ENCODE peak calls at places on chromosomes 3 and 15, in four cellular contexts. V, D, I and A are unnamed samples.

GRCh38 chr3:55160241-55160877 is 232.5 kb upstream of the LRTM1 start:
- DNase-seq in V (peak; percentile 100), D (peak; percentile 91), I (peak; percentile 32), A (peak; percentile 99)

GRCh38 chr15:67997996-67998395 is 56.1 kb upstream of the PIAS1 start:
- DNase-seq in V (no peak), D (peak; percentile 30), I (no peak), A (peak; percentile 7)

GRCh38 chr3:141476033-141476432 is 10.8 kb upstream of the RASA2 start:
- DNase-seq in V (no peak), D (no peak), I (no peak), A (no peak)

GRCh38 chr3:133058243-133058642 is 20.1 kb downstream of the TMEM108 start:
- DNase-seq in V (no peak), D (no peak), I (no peak), A (no peak)

GRCh38 chr3:17810759-17811158 is 68.3 kb upstream of the TBC1D5 start:
- DNase-seq in V (no peak), D (peak; percentile 21), I (no peak), A (peak; percentile 41)

GRCh38 chr15:75809986-75810750 is 33.1 kb upstream of the UBE2Q2 start:
- DNase-seq in V (no peak), D (peak; percentile 48), I (no peak), A (no peak)

GRCh38 chr15:94277485-94277884 is 46.1 kb downstream of the MCTP2 start:
- DNase-seq in V (no peak), D (no peak), I (no peak), A (no peak)

GRCh38 chr3:50600141-50600753 is 11.3 kb downstream of the CISH start:
- DNase-seq in V (no peak), D (no peak), I (no peak), A (no peak)

GRCh38 chr3:149667576-149667975 is 9.8 kb upstream of the WWTR1 start:
- DNase-seq in V (no peak), D (no peak), I (no peak), A (no peak)

GRCh38 chr15:49692514-49693090 is 71.8 kb downstream of the DTWD1 start:
- DNase-seq in V (no peak), D (peak; percentile 23), I (no peak), A (no peak)

GRCh38 chr3:191894406-191894805 is 433.4 kb downstream of the PYDC2 start:
- DNase-seq in V (no peak), D (no peak), I (no peak), A (no peak)

GRCh38 chr3:157122116-157122515 is 37.8 kb downstream of the CCNL1 start:
- DNase-seq in V (peak; percentile 72), D (peak; percentile 94), I (no peak), A (no peak)

GRCh38 chr3:125240496-125240895 is 27.9 kb upstream of the SLC12A8 start:
- DNase-seq in V (no peak), D (peak; percentile 41), I (peak; percentile 49), A (no peak)

GRCh38 chr3:71310595-71311319 is 272.8 kb downstream of the FOXP1 start:
- DNase-seq in V (peak; percentile 16), D (peak; percentile 70), I (no peak), A (peak; percentile 44)

GRCh38 chr3:22980346-22980745 is 222.8 kb upstream of the UBE2E2 start:
- DNase-seq in V (no peak), D (peak; percentile 83), I (no peak), A (no peak)

GRCh38 chr3:150922611-150923010 is 17.4 kb upstream of the MINDY4B start:
- DNase-seq in V (no peak), D (peak; percentile 22), I (no peak), A (no peak)

GRCh38 chr3:67000006-67000405 is 1.9 kb downstream of the KBTBD8 start:
- DNase-seq in V (no peak), D (peak; percentile 20), I (no peak), A (no peak)

GRCh38 chr3:176916777-176917176 is 280.5 kb downstream of the TBL1XR1 start:
- DNase-seq in V (no peak), D (no peak), I (no peak), A (no peak)

GRCh38 chr3:48428863-48429415 is 947 bp downstream of the PLXNB1 start:
- DNase-seq in V (no peak), D (peak; percentile 20), I (no peak), A (no peak)

GRCh38 chr3:69930564-69930963 is 69.0 kb upstream of the SAMMSON start:
- DNase-seq in V (no peak), D (no peak), I (no peak), A (no peak)

GRCh38 chr15:55861115-55861514 is 118.2 kb upstream of the PRTG start:
- DNase-seq in V (no peak), D (no peak), I (no peak), A (no peak)

GRCh38 chr15:80582816-80583423 is 112.2 kb upstream of the ABHD17C start:
- DNase-seq in V (no peak), D (no peak), I (no peak), A (no peak)

GRCh38 chr3:101146946-101147345 is 153.7 kb upstream of the ABI3BP start:
- DNase-seq in V (no peak), D (peak; percentile 26), I (no peak), A (no peak)

GRCh38 chr3:99865321-99865720 is 47.7 kb downstream of the CMSS1 start:
- DNase-seq in V (no peak), D (peak; percentile 48), I (no peak), A (no peak)

GRCh38 chr3:51703026-51703775 is 3.7 kb upstream of the GRM2 start:
- DNase-seq in V (no peak), D (no peak), I (no peak), A (no peak)

GRCh38 chr15:30943654-30944335 is 40.1 kb downstream of the FAN1 start:
- DNase-seq in V (no peak), D (no peak), I (no peak), A (no peak)

GRCh38 chr3:29525254-29525881 is 244.5 kb downstream of the RBMS3 start:
- DNase-seq in V (peak; percentile 31), D (peak; percentile 94), I (no peak), A (peak; percentile 62)

GRCh38 chr3:102354818-102355515 is 79.8 kb upstream of the ZPLD1 start:
- DNase-seq in V (peak; percentile 28), D (peak; percentile 72), I (no peak), A (peak; percentile 4)

GRCh38 chr3:158725348-158725966 is 6.8 kb downstream of the RARRES1 start:
- DNase-seq in V (peak; percentile 98), D (peak; percentile 97), I (no peak), A (peak; percentile 97)

GRCh38 chr3:14605070-14605469 is 46.5 kb upstream of the CCDC174 start:
- DNase-seq in V (no peak), D (no peak), I (no peak), A (no peak)

GRCh38 chr3:14606663-14607339 is 44.8 kb upstream of the CCDC174 start:
- DNase-seq in V (no peak), D (no peak), I (no peak), A (no peak)

GRCh38 chr3:14602804-14603644 is 48.5 kb upstream of the CCDC174 start:
- DNase-seq in V (no peak), D (peak; percentile 17), I (no peak), A (no peak)

GRCh38 chr3:14605744-14606143 is 45.8 kb upstream of the CCDC174 start:
- DNase-seq in V (no peak), D (no peak), I (no peak), A (no peak)

DNA sequence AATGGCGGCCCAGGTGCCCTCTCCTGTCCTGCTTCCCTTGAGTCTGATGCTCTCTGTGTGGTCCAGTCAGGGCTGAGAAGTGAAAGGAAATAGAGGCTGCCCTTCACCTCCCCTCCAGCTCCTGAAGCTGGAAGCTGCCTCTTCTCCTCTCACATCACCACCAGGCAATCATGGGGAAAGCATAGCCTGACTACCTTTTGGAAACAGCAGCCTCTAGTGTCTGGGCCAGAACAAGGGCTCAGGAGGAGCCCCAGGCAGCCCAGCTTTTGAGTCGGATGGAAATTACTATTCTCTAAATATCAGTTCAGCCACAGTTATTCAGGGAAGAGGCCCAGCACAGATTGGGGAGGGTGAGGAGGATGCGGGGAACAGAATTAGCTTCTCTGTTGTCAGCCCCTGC is 43.3 kb upstream of the CCDC174 start:
- DNase-seq in V (no peak), D (no peak), I (no peak), A (no peak)
- TF ChIP-seq CTCF in V (no peak), D (no peak), I (no peak), A (peak; percentile 27)

DNA sequence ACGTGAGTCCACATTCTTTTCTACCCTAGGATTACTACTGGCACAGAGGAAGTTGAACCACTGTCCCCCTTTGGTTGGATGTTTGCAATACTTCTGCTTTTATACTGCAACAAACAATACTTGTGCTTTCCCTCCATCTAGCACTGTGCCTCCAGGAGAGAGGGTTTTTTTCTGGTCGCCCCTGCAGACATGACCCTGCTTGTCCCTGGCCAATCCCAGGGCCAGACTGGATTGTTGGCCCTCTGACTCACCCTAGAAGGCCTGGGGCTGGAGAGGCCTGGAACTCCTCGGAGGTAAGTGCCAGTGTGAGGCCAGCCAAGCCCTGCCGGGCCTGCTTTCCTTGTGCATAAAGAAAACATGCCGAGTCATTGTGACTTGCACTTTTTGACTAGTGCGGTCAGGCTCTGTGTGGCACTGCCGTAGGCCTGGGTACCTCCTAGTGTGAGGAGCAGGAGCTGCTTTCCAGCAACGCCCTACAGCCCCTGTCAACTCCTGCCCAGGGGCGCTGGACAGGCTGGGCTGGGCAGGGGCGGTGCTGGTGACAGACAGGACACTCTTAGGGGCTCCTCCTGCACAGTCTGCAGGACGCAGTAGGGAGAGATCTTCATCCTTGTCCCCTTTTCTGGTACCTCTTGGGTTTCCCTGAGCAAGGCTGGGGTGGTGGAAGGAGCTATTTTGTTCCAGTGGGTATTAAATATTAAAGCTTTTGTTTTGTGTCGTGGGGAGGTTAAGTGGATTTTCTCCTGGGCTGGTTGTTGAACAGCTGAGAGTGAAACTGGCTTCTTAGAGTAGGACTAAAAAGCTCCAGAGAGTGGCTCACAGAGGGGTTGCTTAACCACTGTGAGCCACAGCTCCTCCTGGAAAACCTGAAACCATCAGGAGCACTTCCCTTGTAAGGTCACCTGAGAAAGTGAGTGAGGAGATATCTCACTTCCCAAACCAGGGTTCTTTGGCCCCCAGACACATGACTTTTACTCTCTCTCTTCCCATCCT is 14.4 kb upstream of the TKT start:
- DNase-seq in V (peak; percentile 85), D (peak; percentile 96), I (peak; percentile 92), A (peak; percentile 97)
- H3K4me3 ChIP-seq in V (no peak overlapping the region), D (no peak overlapping the region), I (peak overlapping the region; percentile 12), A (no peak overlapping the region)

GRCh38 chr3:39185326-39185958 is 7.0 kb downstream of the XIRP1 start:
- DNase-seq in V (no peak), D (no peak), I (no peak), A (no peak)

GRCh38 chr3:39183231-39184080 is 8.9 kb downstream of the XIRP1 start:
- DNase-seq in V (no peak), D (no peak), I (no peak), A (no peak)

GRCh38 chr3:39185959-39186691 is 6.3 kb downstream of the XIRP1 start:
- DNase-seq in V (no peak), D (no peak), I (no peak), A (no peak)

GRCh38 chr3:39184968-39185285 is 7.5 kb downstream of the XIRP1 start:
- DNase-seq in V (no peak), D (no peak), I (no peak), A (no peak)

GRCh38 chr3:39184081-39184967 is 8.1 kb downstream of the XIRP1 start:
- DNase-seq in V (no peak), D (no peak), I (no peak), A (no peak)
- TF ChIP-seq CTCF in V (no peak), D (no peak), I (no peak), A (no peak)

GRCh38 chr3:130746296-130747039 is at the start of gene PIK3R4:
- DNase-seq in V (peak; percentile 96), D (peak; percentile 98), I (peak; percentile 95), A (peak; percentile 92)

GRCh38 chr3:130748981-130749380 is 2.4 kb upstream of the PIK3R4 start:
- DNase-seq in V (no peak), D (peak; percentile 12), I (no peak), A (no peak)

GRCh38 chr3:130743354-130743753 is 3.3 kb downstream of the PIK3R4 start:
- DNase-seq in V (no peak), D (no peak), I (no peak), A (no peak)

GRCh38 chr3:130748520-130748919 is 1.9 kb upstream of the PIK3R4 start:
- DNase-seq in V (no peak), D (peak; percentile 8), I (no peak), A (no peak)
- H3K4me3 ChIP-seq in V (no peak overlapping the region), D (no peak overlapping the region), I (peak overlapping the region; percentile 74), A (no peak overlapping the region)